ENCODE peak calls at places on chromosome 3, in four cellular contexts. D is bronchial epithelial cell, R is RWPE1, L is aorta. E is an unnamed sample.

GRCh38 chr3:172261053-172261452 is 187.2 kb downstream of the GHSR start:
- DNase-seq in L (no peak), R (no peak), D (peak), E (no peak)

GRCh38 chr3:43013743-43014155 is 34.6 kb downstream of the GASK1A start:
- DNase-seq in R (no peak), D (no peak), L (no peak), E (no peak)

GRCh38 chr3:107598926-107599754 is 76.4 kb downstream of the BBX start:
- DNase-seq in L (no peak), R (peak), D (peak), E (no peak)

GRCh38 chr3:189606774-189607173 is 24.4 kb upstream of the TP63 start:
- DNase-seq in L (no peak), R (no peak), D (no peak), E (no peak)

GRCh38 chr3:143529018-143529478 is 319.2 kb downstream of the SLC9A9 start:
- DNase-seq in D (no peak), R (no peak), L (no peak), E (no peak)

GRCh38 chr3:175606650-175607318 is 747.6 kb downstream of the NAALADL2 start:
- DNase-seq in D (peak), R (no peak), L (no peak), E (no peak)

GRCh38 chr3:193829781-193830180 is 236.8 kb downstream of the OPA1 start:
- DNase-seq in L (no peak), D (peak), R (peak), E (no peak)

GRCh38 chr3:197501879-197502620 is 53.7 kb downstream of the BDH1 start:
- DNase-seq in L (no peak), R (no peak), D (peak), E (no peak)

GRCh38 chr3:43247556-43248186 is 38.7 kb upstream of the SNRK start:
- DNase-seq in R (no peak), L (no peak), D (no peak), E (no peak)

GRCh38 chr3:27345493-27345892 is 23.7 kb downstream of the NEK10 start:
- DNase-seq in D (peak), L (no peak), R (no peak), E (no peak)